ENCODE peak calls at places on chromosomes 5 and 9, in five cellular contexts. J is iris pigment epithelial cell, U is iPS-NIHi11, N is frontal cortex, X is HuH-7.5. Z is an unnamed sample.

GRCh38 chr5:45408067-45408466 is 288.1 kb downstream of the HCN1 start:
- DNase-seq in J (peak), U (no peak), N (no peak), X (no peak), Z (no peak)

GRCh38 chr5:83653669-83654068 is 67.0 kb downstream of the HAPLN1 start:
- DNase-seq in J (no peak), U (peak), N (no peak), X (no peak), Z (no peak)

GRCh38 chr5:135567661-135568060 is 11.1 kb downstream of the CXCL14 start:
- DNase-seq in J (no peak), U (no peak), N (no peak), X (no peak), Z (no peak)

GRCh38 chr5:162488077-162488476 is 420.5 kb downstream of the GABRG2 start:
- DNase-seq in J (peak), U (no peak), N (no peak), X (no peak), Z (no peak)

GRCh38 chr5:105407190-105407589 is 1844.6 kb upstream of the NUDT12 start:
- DNase-seq in J (no peak), U (no peak), N (no peak), X (no peak), Z (no peak)

GRCh38 chr9:113471143-113471542 is 7.6 kb downstream of the RGS3 start:
- DNase-seq in J (no peak), U (no peak), N (no peak), X (no peak), Z (no peak)

GRCh38 chr9:126635661-126636439 is 22.1 kb downstream of the LMX1B start:
- DNase-seq in J (no peak), U (no peak), N (no peak), X (no peak), Z (no peak)

GRCh38 chr5:175235251-175235963 is 208.6 kb downstream of the DRD1 start:
- DNase-seq in J (no peak), U (no peak), N (no peak), X (no peak), Z (no peak)

GRCh38 chr9:113687680-113688371 is 188.3 kb upstream of the ZNF618 start:
- DNase-seq in J (no peak), U (no peak), N (no peak), X (peak), Z (no peak)

GRCh38 chr9:88998911-88999310 is 7.6 kb downstream of the S1PR3 start:
- DNase-seq in J (peak), U (no peak), N (no peak), X (no peak), Z (no peak)

GRCh38 chr9:74379718-74380117 is 117.4 kb upstream of the RORB start:
- DNase-seq in J (peak), U (peak), N (no peak), X (no peak), Z (peak)

GRCh38 chr9:4784403-4784802 is 8.3 kb upstream of the RCL1 start:
- DNase-seq in J (no peak), U (no peak), N (no peak), X (no peak), Z (no peak)

GRCh38 chr5:164688437-164688836 is 1183.0 kb downstream of the MAT2B start:
- DNase-seq in J (no peak), U (no peak), N (no peak), X (no peak), Z (no peak)

GRCh38 chr5:149724130-149724850 is 5.8 kb upstream of the PPARGC1B start:
- DNase-seq in J (no peak), U (no peak), N (no peak), X (no peak), Z (no peak)

GRCh38 chr5:39219433-39219832 is at the start of gene FYB1:
- DNase-seq in J (no peak), U (no peak), N (no peak), X (no peak), Z (no peak)

GRCh38 chr5:149452007-149452664 is 73.0 kb upstream of the IL17B start:
- DNase-seq in J (peak), U (peak), N (no peak), X (peak), Z (no peak)

GRCh38 chr5:10660135-10660534 is 96.3 kb downstream of the ANKRD33B start:
- DNase-seq in J (no peak), U (no peak), N (no peak), X (no peak), Z (no peak)

GRCh38 chr9:4986783-4987182 is 1.7 kb downstream of the JAK2 start:
- DNase-seq in J (no peak), U (no peak), N (no peak), X (no peak), Z (no peak)

GRCh38 chr9:135130266-135130976 is 43.0 kb downstream of the OLFM1 start:
- DNase-seq in J (no peak), U (no peak), N (no peak), X (no peak), Z (no peak)

GRCh38 chr5:45376463-45376862 is 319.7 kb downstream of the HCN1 start:
- DNase-seq in J (peak), U (no peak), N (no peak), X (no peak), Z (no peak)

GRCh38 chr5:52840286-52841050 is 52.8 kb downstream of the ITGA1 start:
- DNase-seq in J (peak), U (no peak), N (no peak), X (no peak), Z (no peak)

GRCh38 chr5:59193616-59194319 is 610.9 kb downstream of the RAB3C start:
- DNase-seq in J (peak), U (no peak), N (no peak), X (no peak), Z (no peak)

GRCh38 chr9:106994463-106994862 is 131.5 kb downstream of the ZNF462 start:
- DNase-seq in J (no peak), U (no peak), N (no peak), X (no peak), Z (no peak)

GRCh38 chr5:74233571-74233970 is 407.0 kb downstream of the ENC1 start:
- DNase-seq in J (peak), U (no peak), N (no peak), X (no peak), Z (no peak)

GRCh38 chr5:78639811-78640210 is 8.8 kb downstream of the LHFPL2 start:
- DNase-seq in J (no peak), U (no peak), N (no peak), X (no peak), Z (no peak)

GRCh38 chr5:132483101-132483500 is 7.5 kb downstream of the IRF1 start:
- DNase-seq in J (no peak), U (no peak), N (no peak), X (no peak), Z (no peak)

GRCh38 chr5:98961665-98962344 is 33.0 kb upstream of the CHD1 start:
- DNase-seq in J (no peak), U (no peak), N (no peak), X (no peak), Z (no peak)

GRCh38 chr9:101158361-101158760 is 129.8 kb downstream of the PLPPR1 start:
- DNase-seq in J (no peak), U (no peak), N (no peak), X (no peak), Z (no peak)

GRCh38 chr5:92634883-92635282 is 946.1 kb downstream of the NR2F1-AS1 start:
- DNase-seq in J (no peak), U (no peak), N (no peak), X (no peak), Z (no peak)

GRCh38 chr5:158471179-158471924 is 612.4 kb upstream of the CLINT1 start:
- DNase-seq in J (no peak), U (no peak), N (no peak), X (no peak), Z (no peak)

GRCh38 chr9:95465115-95465514 is 51.7 kb downstream of the PTCH1 start:
- DNase-seq in J (no peak), U (no peak), N (no peak), X (no peak), Z (no peak)

GRCh38 chr5:116575635-116576042 is 1.0 kb upstream of the SEMA6A start:
- DNase-seq in J (no peak), U (no peak), N (peak), X (no peak), Z (no peak)

GRCh38 chr9:96476013-96476412 is 26.0 kb downstream of the HABP4 start:
- DNase-seq in J (no peak), U (no peak), N (no peak), X (no peak), Z (no peak)

GRCh38 chr9:137029058-137029922 is 1.3 kb upstream of the ABCA2 start:
- DNase-seq in J (peak), U (peak), N (peak), X (peak), Z (peak)

GRCh38 chr9:113795811-113796392 is 80.2 kb upstream of the ZNF618 start:
- DNase-seq in J (no peak), U (no peak), N (no peak), X (no peak), Z (no peak)

GRCh38 chr5:159965031-159965837 is 43.7 kb upstream of the TTC1 start:
- DNase-seq in J (peak), U (peak), N (no peak), X (no peak), Z (peak)

GRCh38 chr9:118643118-118643517 is 726.1 kb downstream of the BRINP1 start:
- DNase-seq in J (peak), U (peak), N (no peak), X (no peak), Z (peak)

GRCh38 chr9:125911861-125912260 is 164.7 kb downstream of the PBX3 start:
- DNase-seq in J (peak), U (no peak), N (no peak), X (no peak), Z (no peak)

Z was measured in NT2/D1.